ENCODE peak calls at places on chromosomes 13 and 19, in seven cellular contexts. H is H7; M is uterus; A is adipocyte; F is NCI-H345; J is HepG2; D is stimulated activated naive CD8-positive, alpha-beta T cell treated with anti-CD3 and anti-CD28 coated beads, Interleukin-15, amount 100 ng/mL, for 72 hours. W is an unnamed sample.

GRCh38 chr19:11096210-11096841 is 7.1 kb downstream of the LDLR start:
- DNase-seq in M (peak), A (peak), J (no peak), D (peak), H (no peak), F (no peak), W (no peak)

GRCh38 chr13:23750383-23751121 is 138.6 kb downstream of the MIPEP start:
- DNase-seq in D (no peak), J (no peak), A (no peak), H (no peak), F (no peak), M (no peak), W (no peak)

GRCh38 chr13:82655518-82655855 is 1226.8 kb downstream of the SLITRK1 start:
- DNase-seq in F (no peak), D (no peak), H (no peak), A (no peak), M (no peak), J (no peak), W (no peak)

GRCh38 chr13:44969858-44970484 is 19.3 kb downstream of the NUFIP1 start:
- DNase-seq in H (peak), J (peak), M (no peak), D (no peak), F (peak), A (peak), W (peak)

GRCh38 chr13:100454876-100455275 is 133.7 kb downstream of the GGACT start:
- DNase-seq in J (no peak), F (no peak), M (no peak), D (no peak), H (no peak), A (peak), W (no peak)

GRCh38 chr19:48608798-48609263 is 2.3 kb downstream of the SPACA4 start:
- DNase-seq in J (peak), F (peak), M (no peak), D (peak), H (peak), A (peak), W (peak)

GRCh38 chr13:74203576-74203975 is 69.4 kb upstream of the KLF12 start:
- DNase-seq in D (no peak), M (no peak), J (no peak), H (no peak), F (no peak), A (peak), W (no peak)

GRCh38 chr13:48532146-48532472 is 771 bp downstream of the RCBTB2 start:
- DNase-seq in F (no peak), J (no peak), M (no peak), H (no peak), D (no peak), A (peak), W (peak)

GRCh38 chr19:5978606-5979552 is 939 bp upstream of the RANBP3 start:
- DNase-seq in M (peak), D (no peak), H (peak), J (no peak), A (no peak), F (no peak), W (no peak)

GRCh38 chr19:2315818-2316353 is 7.9 kb upstream of the LINGO3 start:
- DNase-seq in M (no peak), D (peak), H (peak), A (peak), F (no peak), J (peak), W (no peak)

GRCh38 chr13:100306042-100306441 is 217.1 kb downstream of the PCCA start:
- DNase-seq in D (no peak), F (no peak), A (no peak), H (no peak), M (no peak), J (no peak), W (peak)

GRCh38 chr13:46109451-46109850 is 4.6 kb upstream of the CPB2 start:
- DNase-seq in J (peak), M (no peak), D (no peak), F (no peak), A (no peak), H (no peak), W (no peak)

GRCh38 chr13:113122571-113123225 is at the start of gene F10:
- DNase-seq in J (peak), D (no peak), F (no peak), A (peak), H (peak), M (peak), W (no peak)

GRCh38 chr19:5152767-5153532 is 184.0 kb downstream of the KDM4B start:
- DNase-seq in H (peak), D (no peak), F (no peak), J (no peak), M (peak), A (no peak), W (no peak)

GRCh38 chr19:51097796-51098195 is 10.4 kb downstream of the CTU1 start:
- DNase-seq in M (no peak), J (no peak), H (no peak), D (no peak), A (no peak), F (no peak), W (no peak)

GRCh38 chr19:52520013-52520412 is 7.5 kb upstream of the ZNF808 start:
- DNase-seq in J (no peak), M (no peak), F (no peak), A (no peak), H (no peak), D (no peak), W (no peak)

GRCh38 chr19:37874784-37875183 is 31.6 kb downstream of the WDR87 start:
- DNase-seq in H (peak), M (no peak), J (peak), A (peak), F (no peak), D (no peak), W (no peak)

GRCh38 chr13:79541426-79542049 is 60.6 kb downstream of the NDFIP2 start:
- DNase-seq in M (no peak), D (no peak), H (no peak), A (peak), F (peak), J (peak), W (no peak)

GRCh38 chr19:41248895-41249294 is 15.3 kb upstream of the HNRNPUL1 start:
- DNase-seq in H (no peak), M (no peak), F (no peak), A (no peak), J (no peak), D (no peak), W (no peak)

GRCh38 chr13:74730556-74731331 is 596.5 kb upstream of the KLF12 start:
- DNase-seq in D (no peak), F (no peak), M (no peak), H (no peak), A (no peak), J (no peak), W (no peak)

GRCh38 chr19:33891773-33892172 is 95.1 kb downstream of the KCTD15 start:
- DNase-seq in A (no peak), D (no peak), M (no peak), H (no peak), J (no peak), F (no peak), W (no peak)

GRCh38 chr13:72839831-72840426 is 58.0 kb downstream of the PIBF1 start:
- DNase-seq in J (peak), A (peak), D (peak), M (no peak), H (peak), F (peak), W (peak)

GRCh38 chr13:26323764-26324163 is 69.8 kb downstream of the CDK8 start:
- DNase-seq in F (no peak), J (no peak), D (no peak), H (no peak), M (no peak), A (no peak), W (no peak)

GRCh38 chr13:106967391-106967790 is 399.5 kb upstream of the ARGLU1 start:
- DNase-seq in J (no peak), D (no peak), M (no peak), A (no peak), H (no peak), F (no peak), W (no peak)

GRCh38 chr19:19661675-19662251 is 1.7 kb downstream of the ATP13A1 start:
- DNase-seq in D (peak), J (peak), H (peak), M (no peak), F (no peak), A (no peak), W (no peak)

GRCh38 chr13:30796833-30797601 is 61.7 kb downstream of the ALOX5AP start:
- DNase-seq in A (no peak), F (no peak), H (no peak), J (no peak), D (no peak), M (no peak), W (no peak)

GRCh38 chr19:1837625-1838105 is 10.6 kb downstream of the REXO1 start:
- DNase-seq in F (peak), A (peak), J (peak), M (no peak), D (peak), H (peak), W (no peak)

W was measured in NCI-H774.